ENCODE peak calls at places on chromosome 15, in five cellular contexts. P, U, H, S and V are unnamed samples.

GRCh38 chr15:89656116-89656815 is 999 bp upstream of the KIF7 start:
- DNase-seq in P (no peak), U (no peak), H (no peak), S (no peak), V (no peak)

GRCh38 chr15:45551691-45552090 is 29.1 kb upstream of the SLC30A4 start:
- DNase-seq in P (no peak), U (no peak), H (no peak), S (no peak), V (no peak)

GRCh38 chr15:70494861-70495571 is 268.3 kb downstream of the UACA start:
- DNase-seq in P (no peak), U (no peak), H (no peak), S (no peak), V (no peak)

GRCh38 chr15:73822998-73823397 is 50.4 kb upstream of the TBC1D21 start:
- DNase-seq in P (peak), U (no peak), H (no peak), S (no peak), V (no peak)

GRCh38 chr15:36644156-36644896 is 64.9 kb downstream of the CDIN1 start:
- DNase-seq in P (no peak), U (no peak), H (no peak), S (no peak), V (no peak)

GRCh38 chr15:81327526-81327925 is 3.6 kb upstream of the STARD5 start:
- DNase-seq in P (no peak), U (no peak), H (no peak), S (no peak), V (no peak)

GRCh38 chr15:61034793-61035710 is 194.1 kb downstream of the RORA start:
- DNase-seq in P (no peak), U (no peak), H (no peak), S (no peak), V (no peak)

GRCh38 chr15:64651573-64652260 is 123.7 kb downstream of the RBPMS2 start:
- DNase-seq in P (no peak), U (no peak), H (no peak), S (no peak), V (no peak)

GRCh38 chr15:55695432-55695831 is 47.5 kb downstream of the PRTG start:
- DNase-seq in P (no peak), U (no peak), H (no peak), S (no peak), V (no peak)

GRCh38 chr15:70505411-70505919 is 257.9 kb downstream of the UACA start:
- DNase-seq in P (no peak), U (no peak), H (no peak), S (no peak), V (no peak)

GRCh38 chr15:68774521-68775293 is 46.0 kb downstream of the ANP32A start:
- DNase-seq in P (no peak), U (no peak), H (peak), S (no peak), V (peak)

GRCh38 chr15:55868707-55869106 is 124.7 kb downstream of the NEDD4 start:
- DNase-seq in P (no peak), U (no peak), H (no peak), S (no peak), V (no peak)

GRCh38 chr15:48862705-48863104 is 15.2 kb upstream of the EID1 start:
- DNase-seq in P (peak), U (no peak), H (no peak), S (no peak), V (no peak)

DNA sequence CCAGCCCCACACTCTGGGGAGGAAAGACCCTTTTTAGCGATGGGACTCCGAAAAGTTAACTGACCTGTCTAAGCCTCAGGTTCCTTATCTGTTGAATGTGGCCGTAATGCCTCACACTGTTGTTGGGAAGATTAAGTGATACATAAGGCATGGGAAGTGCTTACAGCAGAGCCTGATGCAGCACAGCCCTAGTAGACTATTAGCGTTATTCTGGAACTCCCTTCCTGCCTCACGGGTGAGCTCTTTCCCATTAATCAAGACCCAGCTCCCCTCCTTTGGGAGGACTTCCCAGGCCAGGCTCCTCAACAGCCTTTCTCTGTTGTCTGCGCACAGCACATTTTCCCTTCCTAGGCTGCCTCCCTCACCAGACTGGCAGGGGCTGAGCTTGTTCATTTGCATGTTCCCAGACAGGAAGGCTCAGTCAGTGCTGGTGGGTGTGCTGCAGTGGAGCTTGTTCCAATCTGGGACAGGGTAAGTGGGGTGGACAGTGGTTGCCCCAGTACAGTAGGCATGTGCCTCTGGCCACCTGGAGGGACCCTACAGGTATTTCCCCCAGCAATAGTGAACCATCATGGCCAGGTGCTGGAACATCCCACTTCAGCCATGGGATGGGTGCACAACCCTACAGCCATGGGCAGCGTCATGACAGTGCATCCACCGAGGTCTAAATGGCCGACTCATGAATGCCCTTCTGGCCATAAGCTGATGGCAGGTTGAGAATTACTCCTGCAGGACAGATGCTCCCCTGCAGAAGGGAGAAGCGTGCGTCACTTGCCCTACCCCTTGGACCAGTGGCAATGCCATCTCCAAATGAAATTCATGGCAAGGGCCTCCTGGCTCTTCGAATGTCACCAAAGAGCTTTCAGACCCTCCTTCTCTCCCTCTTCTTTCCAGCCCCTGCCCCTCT is 5.8 kb upstream of the PSTPIP1 start:
- DNase-seq in P (no peak), U (peak), H (no peak), S (peak), V (no peak)
- H3K4me3 ChIP-seq in P (no peak), U (no peak), H (no peak), S (no peak), V (no peak)

GRCh38 chr15:88636039-88636438 is 2.8 kb upstream of the ISG20 start:
- DNase-seq in P (no peak), U (peak), H (no peak), S (no peak), V (no peak)
- H3K27ac ChIP-seq in P (peak), U (peak), H (peak), S (no peak), V (no peak)

GRCh38 chr15:78075490-78076230 is 1.9 kb downstream of the TBC1D2B start:
- DNase-seq in P (no peak), U (peak), H (peak), S (peak), V (no peak)

GRCh38 chr15:78077053-78077859 is at the start of gene TBC1D2B:
- DNase-seq in P (peak), U (peak), H (peak), S (peak), V (no peak)

GRCh38 chr15:78079296-78080087 is 2.0 kb upstream of the TBC1D2B start:
- DNase-seq in P (no peak), U (no peak), H (no peak), S (no peak), V (no peak)

GRCh38 chr15:78077860-78078187 is 313 bp upstream of the TBC1D2B start:
- DNase-seq in P (no peak), U (no peak), H (no peak), S (no peak), V (no peak)

GRCh38 chr15:78076231-78077052 is 1.1 kb downstream of the TBC1D2B start:
- DNase-seq in P (peak), U (no peak), H (no peak), S (no peak), V (no peak)
- TF ChIP-seq CTCF in P (peak), U (no peak), H (no peak), S (no peak), V (no peak)

DNA sequence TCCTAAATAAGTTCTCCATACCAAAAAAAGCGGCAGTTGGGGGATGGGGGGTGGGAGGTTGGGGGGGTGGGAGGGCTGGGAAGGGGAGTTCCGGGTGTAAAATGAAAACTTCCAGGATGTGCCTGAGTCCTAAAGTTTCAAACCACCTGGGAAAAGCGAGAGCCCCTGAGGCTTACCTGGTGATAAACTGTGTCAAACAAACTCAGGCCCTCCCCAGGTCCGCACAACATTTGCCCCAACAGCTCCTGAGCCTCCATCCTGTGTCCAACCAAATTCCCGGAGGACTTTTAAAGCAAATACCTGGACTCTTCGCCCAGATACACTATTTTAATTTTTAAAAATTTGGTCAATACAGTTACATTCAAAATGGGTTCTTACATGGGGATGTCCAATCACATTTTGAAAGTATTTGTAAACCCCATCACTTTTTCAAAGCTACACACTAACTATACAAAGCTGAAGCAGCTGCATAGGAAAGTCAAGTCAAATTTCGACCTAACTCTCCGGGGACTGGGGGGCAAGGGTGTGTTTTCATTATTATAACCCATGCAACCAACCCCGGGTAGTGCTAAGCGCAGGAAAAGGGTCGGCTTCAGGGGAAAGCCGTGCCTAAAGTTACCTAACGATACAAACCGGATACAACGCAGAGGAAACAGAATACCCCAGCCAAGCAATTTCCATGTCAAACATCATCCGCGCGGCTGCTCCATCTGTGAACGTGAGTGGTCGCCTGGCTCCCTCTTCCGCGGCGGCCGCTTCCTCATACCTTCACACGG is 680 bp upstream of the FOXB1 start:
- DNase-seq in P (peak), U (no peak), H (no peak), S (no peak), V (no peak)
- H3K4me3 ChIP-seq in P (peak), U (no peak), H (no peak), S (no peak), V (peak)

GRCh38 chr15:31350771-31351170 is 24.1 kb downstream of the KLF13 start:
- DNase-seq in P (no peak), U (no peak), H (no peak), S (no peak), V (no peak)
- H3K27ac ChIP-seq in P (peak), U (peak), H (no peak), S (peak), V (peak)

GRCh38 chr15:85380217-85380859 is at the start of gene AKAP13:
- DNase-seq in P (peak), U (peak), H (peak), S (peak), V (peak)

GRCh38 chr15:85379403-85380131 is 836 bp upstream of the AKAP13 start:
- DNase-seq in P (peak), U (peak), H (no peak), S (no peak), V (no peak)

GRCh38 chr15:85380860-85381535 is 595 bp downstream of the AKAP13 start:
- DNase-seq in P (peak), U (peak), H (peak), S (no peak), V (peak)

GRCh38 chr15:85374831-85375230 is 5.6 kb upstream of the AKAP13 start:
- DNase-seq in P (no peak), U (no peak), H (no peak), S (no peak), V (no peak)

DNA sequence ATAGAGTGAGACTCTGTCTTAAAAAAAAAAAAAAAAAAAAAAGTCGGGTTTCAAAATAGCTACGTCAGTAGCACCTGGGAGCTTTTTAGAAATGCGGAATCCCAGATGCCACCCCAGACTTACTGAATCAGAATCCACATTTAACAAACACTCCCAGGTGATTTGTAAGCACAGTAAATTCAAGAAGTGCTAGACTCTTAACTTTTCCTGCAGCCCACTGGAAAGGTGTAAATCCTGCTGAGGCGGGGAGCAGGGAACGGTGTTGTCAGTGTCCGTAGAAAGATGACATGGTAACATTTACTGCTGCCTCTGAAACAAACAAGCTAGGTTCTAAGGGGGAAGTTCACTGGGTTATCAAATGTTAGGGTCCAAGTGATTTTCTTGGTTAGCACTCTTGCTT is 2.4 kb upstream of the AKAP13 start:
- DNase-seq in P (no peak), U (no peak), H (no peak), S (no peak), V (no peak)
- TF ChIP-seq CTCF in P (no peak), U (no peak), H (no peak), S (no peak), V (no peak)

GRCh38 chr15:99454107-99454809 is 111.5 kb upstream of the MEF2A start:
- DNase-seq in P (no peak), U (no peak), H (no peak), S (peak), V (peak)
- H3K4me3 ChIP-seq in P (no peak), U (no peak), H (no peak), S (no peak), V (no peak)